ENCODE peak calls at places on chromosomes 6 and 20, in four cellular contexts. One of them, this sample, is unnamed.

GRCh38 chr6:85291326-85291725 is 158.6 kb upstream of the NT5E start:
- DNase-seq in activated B cell treated with CpG ODN at 0.5 μM for 24 hours: no peak
- DNase-seq in fibroblast of mammary gland: no peak
- DNase-seq in transverse colon: no peak
- DNase-seq in this sample: no peak

GRCh38 chr6:33756211-33756954 is 9.7 kb upstream of the IP6K3 start:
- DNase-seq in fibroblast of mammary gland: no peak
- DNase-seq in activated B cell treated with CpG ODN at 0.5 μM for 24 hours: no peak
- DNase-seq in transverse colon: no peak
- DNase-seq in this sample: no peak

GRCh38 chr20:555933-556332 is 12.3 kb upstream of the CSNK2A1 start:
- DNase-seq in fibroblast of mammary gland: no peak
- DNase-seq in transverse colon: peak; percentile 25
- DNase-seq in activated B cell treated with CpG ODN at 0.5 μM for 24 hours: no peak
- DNase-seq in this sample: no peak

GRCh38 chr20:35129647-35130069 is 17.5 kb downstream of the EDEM2 start:
- DNase-seq in fibroblast of mammary gland: peak; percentile 51
- DNase-seq in activated B cell treated with CpG ODN at 0.5 μM for 24 hours: no peak
- DNase-seq in transverse colon: no peak
- DNase-seq in this sample: peak; percentile 32

GRCh38 chr6:89985744-89986493 is 91.7 kb downstream of the GJA10 start:
- DNase-seq in transverse colon: no peak
- DNase-seq in fibroblast of mammary gland: peak; percentile 94
- DNase-seq in activated B cell treated with CpG ODN at 0.5 μM for 24 hours: no peak
- DNase-seq in this sample: peak; percentile 25

GRCh38 chr6:79631800-79632172 is 657 bp downstream of the SH3BGRL2 start:
- DNase-seq in fibroblast of mammary gland: no peak
- DNase-seq in transverse colon: peak; percentile 39
- DNase-seq in activated B cell treated with CpG ODN at 0.5 μM for 24 hours: no peak
- DNase-seq in this sample: no peak

GRCh38 chr6:130029163-130029562 is 10.8 kb downstream of the L3MBTL3 start:
- DNase-seq in fibroblast of mammary gland: no peak
- DNase-seq in transverse colon: no peak
- DNase-seq in activated B cell treated with CpG ODN at 0.5 μM for 24 hours: no peak
- DNase-seq in this sample: no peak

GRCh38 chr20:43870484-43870883 is 44.2 kb upstream of the TOX2 start:
- DNase-seq in fibroblast of mammary gland: peak; percentile 21
- DNase-seq in transverse colon: no peak
- DNase-seq in activated B cell treated with CpG ODN at 0.5 μM for 24 hours: no peak
- DNase-seq in this sample: no peak

GRCh38 chr20:12966468-12967085 is 42.2 kb upstream of the SPTLC3 start:
- DNase-seq in transverse colon: no peak
- DNase-seq in activated B cell treated with CpG ODN at 0.5 μM for 24 hours: no peak
- DNase-seq in fibroblast of mammary gland: peak; percentile 63
- DNase-seq in this sample: no peak

GRCh38 chr6:70376628-70377027 is 36.7 kb upstream of the FAM135A start:
- DNase-seq in activated B cell treated with CpG ODN at 0.5 μM for 24 hours: no peak
- DNase-seq in transverse colon: no peak
- DNase-seq in fibroblast of mammary gland: no peak
- DNase-seq in this sample: no peak

GRCh38 chr6:21604081-21604480 is 10.5 kb downstream of the SOX4 start:
- DNase-seq in transverse colon: no peak
- DNase-seq in activated B cell treated with CpG ODN at 0.5 μM for 24 hours: no peak
- DNase-seq in fibroblast of mammary gland: no peak
- DNase-seq in this sample: no peak

GRCh38 chr6:136647363-136647763 is 97.1 kb upstream of the MAP7 start:
- DNase-seq in transverse colon: no peak
- DNase-seq in activated B cell treated with CpG ODN at 0.5 μM for 24 hours: no peak
- DNase-seq in fibroblast of mammary gland: peak; percentile 93
- DNase-seq in this sample: no peak

GRCh38 chr20:910840-911770 is 5.0 kb downstream of the ANGPT4 start:
- DNase-seq in activated B cell treated with CpG ODN at 0.5 μM for 24 hours: no peak
- DNase-seq in transverse colon: no peak
- DNase-seq in fibroblast of mammary gland: peak; percentile 8
- DNase-seq in this sample: peak; percentile 33

GRCh38 chr20:24870876-24871275 is 78.2 kb upstream of the CST7 start:
- DNase-seq in activated B cell treated with CpG ODN at 0.5 μM for 24 hours: no peak
- DNase-seq in fibroblast of mammary gland: no peak
- DNase-seq in transverse colon: no peak
- DNase-seq in this sample: no peak

GRCh38 chr6:132142768-132143167 is 191.6 kb upstream of the CCN2 start:
- DNase-seq in activated B cell treated with CpG ODN at 0.5 μM for 24 hours: no peak
- DNase-seq in transverse colon: no peak
- DNase-seq in fibroblast of mammary gland: no peak
- DNase-seq in this sample: no peak

GRCh38 chr6:137056121-137056880 is 11.5 kb upstream of the IL20RA start:
- DNase-seq in activated B cell treated with CpG ODN at 0.5 μM for 24 hours: no peak
- DNase-seq in transverse colon: no peak
- DNase-seq in fibroblast of mammary gland: no peak
- DNase-seq in this sample: no peak

GRCh38 chr6:154995241-154996162 is at the start of gene TIAM2:
- DNase-seq in activated B cell treated with CpG ODN at 0.5 μM for 24 hours: peak; percentile 19
- DNase-seq in transverse colon: no peak
- DNase-seq in fibroblast of mammary gland: peak; percentile 22
- DNase-seq in this sample: no peak

GRCh38 chr6:122400121-122400450 is 634 bp downstream of the HSF2 start:
- DNase-seq in fibroblast of mammary gland: peak; percentile 14
- DNase-seq in activated B cell treated with CpG ODN at 0.5 μM for 24 hours: no peak
- DNase-seq in transverse colon: no peak
- DNase-seq in this sample: peak; percentile 7

GRCh38 chr6:158560787-158561246 is 926 bp downstream of the TMEM181 start:
- DNase-seq in fibroblast of mammary gland: no peak
- DNase-seq in activated B cell treated with CpG ODN at 0.5 μM for 24 hours: peak; percentile 21
- DNase-seq in transverse colon: peak; percentile 50
- DNase-seq in this sample: no peak

GRCh38 chr6:117506180-117506835 is 23.8 kb downstream of the DCBLD1 start:
- DNase-seq in activated B cell treated with CpG ODN at 0.5 μM for 24 hours: no peak
- DNase-seq in transverse colon: no peak
- DNase-seq in fibroblast of mammary gland: peak; percentile 31
- DNase-seq in this sample: peak; percentile 25

GRCh38 chr20:8389381-8390368 is 257.6 kb downstream of the PLCB1 start:
- DNase-seq in activated B cell treated with CpG ODN at 0.5 μM for 24 hours: no peak
- DNase-seq in fibroblast of mammary gland: peak; percentile 72
- DNase-seq in transverse colon: no peak
- DNase-seq in this sample: peak; percentile 47

GRCh38 chr6:142187209-142187608 is 40.1 kb downstream of the VTA1 start:
- DNase-seq in activated B cell treated with CpG ODN at 0.5 μM for 24 hours: no peak
- DNase-seq in fibroblast of mammary gland: peak; percentile 71
- DNase-seq in transverse colon: no peak
- DNase-seq in this sample: no peak

GRCh38 chr6:48233063-48233462 is 122.1 kb upstream of the PTCHD4 start:
- DNase-seq in fibroblast of mammary gland: no peak
- DNase-seq in activated B cell treated with CpG ODN at 0.5 μM for 24 hours: no peak
- DNase-seq in transverse colon: no peak
- DNase-seq in this sample: no peak

GRCh38 chr20:3449319-3449718 is 21.5 kb upstream of the ATRN start:
- DNase-seq in fibroblast of mammary gland: no peak
- DNase-seq in activated B cell treated with CpG ODN at 0.5 μM for 24 hours: no peak
- DNase-seq in transverse colon: no peak
- DNase-seq in this sample: no peak

GRCh38 chr6:118651282-118652050 is at the start of gene CEP85L:
- DNase-seq in fibroblast of mammary gland: peak; percentile 80
- DNase-seq in transverse colon: peak; percentile 90
- DNase-seq in activated B cell treated with CpG ODN at 0.5 μM for 24 hours: peak; percentile 85
- DNase-seq in this sample: peak; percentile 79

GRCh38 chr6:118652051-118652699 is 784 bp upstream of the CEP85L start:
- DNase-seq in fibroblast of mammary gland: no peak
- DNase-seq in activated B cell treated with CpG ODN at 0.5 μM for 24 hours: no peak
- DNase-seq in transverse colon: no peak
- DNase-seq in this sample: no peak

GRCh38 chr6:118648866-118649554 is 2.4 kb downstream of the CEP85L start:
- DNase-seq in fibroblast of mammary gland: peak; percentile 47
- DNase-seq in transverse colon: no peak
- DNase-seq in activated B cell treated with CpG ODN at 0.5 μM for 24 hours: no peak
- DNase-seq in this sample: no peak

GRCh38 chr6:118649918-118650499 is 1.4 kb downstream of the CEP85L start:
- DNase-seq in fibroblast of mammary gland: no peak
- DNase-seq in transverse colon: no peak
- DNase-seq in activated B cell treated with CpG ODN at 0.5 μM for 24 hours: no peak
- DNase-seq in this sample: no peak

DNA sequence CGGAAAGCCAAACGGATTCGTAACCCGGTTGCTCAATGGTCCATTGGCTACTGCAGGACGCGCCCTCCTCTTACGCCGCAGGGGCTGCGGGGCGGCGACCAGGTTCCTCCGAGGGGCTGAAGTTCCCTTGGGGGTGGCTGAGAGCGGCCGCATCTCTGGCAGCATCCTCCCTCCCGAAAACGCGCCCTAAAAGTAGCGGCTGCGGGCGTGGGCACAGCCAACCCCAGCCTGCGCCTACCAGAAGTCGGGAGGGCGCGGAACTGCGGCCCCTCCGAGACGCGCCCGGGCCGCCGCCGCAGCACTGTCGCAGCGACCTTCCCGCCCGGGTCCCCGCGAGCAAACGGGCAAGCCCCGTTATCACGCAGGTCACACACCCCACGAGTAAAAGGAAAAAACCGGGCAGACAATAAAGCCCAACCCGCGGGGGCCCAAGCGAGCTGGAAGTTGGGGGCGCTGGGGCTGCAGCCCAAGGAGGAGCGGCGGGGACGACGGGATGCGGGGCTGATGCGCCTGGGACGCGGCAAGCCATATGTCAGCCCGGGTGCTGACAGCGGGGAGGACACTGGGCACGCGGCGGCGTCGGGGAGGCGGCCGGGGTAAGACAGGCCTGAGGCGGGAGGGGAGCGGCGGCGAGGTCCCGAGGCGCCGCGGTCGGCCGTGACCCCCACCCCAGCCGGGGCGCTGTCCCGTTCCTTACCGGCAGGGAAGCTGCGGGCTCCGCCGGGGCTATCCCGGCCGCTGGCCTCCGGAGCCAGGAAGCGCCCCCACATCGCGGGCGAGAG is 700 bp downstream of the CEP85L start:
- DNase-seq in transverse colon: peak; percentile 44
- DNase-seq in activated B cell treated with CpG ODN at 0.5 μM for 24 hours: peak; percentile 55
- DNase-seq in fibroblast of mammary gland: peak; percentile 45
- DNase-seq in this sample: peak; percentile 8
- TF ChIP-seq CTCF in transverse colon: no peak
- TF ChIP-seq CTCF in activated B cell treated with CpG ODN at 0.5 μM for 24 hours: no peak
- TF ChIP-seq CTCF in fibroblast of mammary gland: no peak
- TF ChIP-seq CTCF in this sample: peak; percentile 48

DNA sequence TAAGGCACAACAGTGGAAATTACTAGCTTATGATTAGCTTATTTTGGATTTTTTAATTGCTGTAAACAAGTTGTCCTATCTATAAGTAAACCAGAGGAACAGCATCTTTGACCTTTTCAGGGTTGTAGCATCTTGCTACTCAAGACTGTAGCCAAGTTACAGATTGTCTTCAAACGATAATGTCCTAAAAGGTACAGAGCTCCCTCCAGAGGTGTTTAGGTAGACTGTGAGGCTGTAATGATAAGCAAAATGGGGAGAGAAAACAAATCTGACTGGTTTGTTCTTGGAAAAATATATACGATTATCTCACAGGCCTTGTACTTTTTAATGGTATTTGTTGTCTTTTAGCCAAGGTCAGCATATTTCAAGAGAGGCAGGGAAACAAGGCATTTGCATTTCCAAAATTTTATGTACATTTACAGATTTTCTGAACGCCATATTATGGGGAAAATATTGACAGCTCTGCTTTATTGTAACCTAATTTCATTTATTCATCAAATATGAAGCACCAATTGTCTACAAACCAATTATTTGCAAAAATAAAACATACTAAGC is 273.4 kb downstream of the MEI4 start:
- DNase-seq in activated B cell treated with CpG ODN at 0.5 μM for 24 hours: no peak
- DNase-seq in transverse colon: no peak
- DNase-seq in fibroblast of mammary gland: no peak
- DNase-seq in this sample: no peak
- TF ChIP-seq CTCF in activated B cell treated with CpG ODN at 0.5 μM for 24 hours: no peak
- TF ChIP-seq CTCF in transverse colon: no peak
- TF ChIP-seq CTCF in fibroblast of mammary gland: no peak
- TF ChIP-seq CTCF in this sample: no peak

GRCh38 chr6:110622912-110623578 is 146.6 kb upstream of the SLC22A16 start:
- DNase-seq in fibroblast of mammary gland: no peak
- DNase-seq in transverse colon: no peak
- DNase-seq in activated B cell treated with CpG ODN at 0.5 μM for 24 hours: no peak
- DNase-seq in this sample: no peak

GRCh38 chr6:110620065-110620464 is 143.7 kb upstream of the SLC22A16 start:
- DNase-seq in activated B cell treated with CpG ODN at 0.5 μM for 24 hours: no peak
- DNase-seq in transverse colon: no peak
- DNase-seq in fibroblast of mammary gland: no peak
- DNase-seq in this sample: no peak

GRCh38 chr6:110619275-110619908 is 143.0 kb upstream of the SLC22A16 start:
- DNase-seq in fibroblast of mammary gland: no peak
- DNase-seq in transverse colon: no peak
- DNase-seq in activated B cell treated with CpG ODN at 0.5 μM for 24 hours: no peak
- DNase-seq in this sample: no peak

GRCh38 chr6:110618591-110619267 is 142.3 kb upstream of the SLC22A16 start:
- DNase-seq in transverse colon: no peak
- DNase-seq in fibroblast of mammary gland: peak; percentile 23
- DNase-seq in activated B cell treated with CpG ODN at 0.5 μM for 24 hours: no peak
- DNase-seq in this sample: peak; percentile 21

GRCh38 chr6:110621061-110621460 is 144.6 kb upstream of the SLC22A16 start:
- DNase-seq in transverse colon: no peak
- DNase-seq in activated B cell treated with CpG ODN at 0.5 μM for 24 hours: no peak
- DNase-seq in fibroblast of mammary gland: no peak
- DNase-seq in this sample: no peak
- TF ChIP-seq CTCF in transverse colon: no peak
- TF ChIP-seq CTCF in activated B cell treated with CpG ODN at 0.5 μM for 24 hours: no peak
- TF ChIP-seq CTCF in fibroblast of mammary gland: no peak
- TF ChIP-seq CTCF in this sample: no peak

GRCh38 chr6:13574149-13574570 is 241 bp upstream of the SIRT5 start:
- DNase-seq in transverse colon: peak; percentile 94
- DNase-seq in activated B cell treated with CpG ODN at 0.5 μM for 24 hours: peak; percentile 89
- DNase-seq in fibroblast of mammary gland: peak; percentile 86
- DNase-seq in this sample: peak; percentile 83
- TF ChIP-seq CTCF in transverse colon: peak; percentile 34
- TF ChIP-seq CTCF in activated B cell treated with CpG ODN at 0.5 μM for 24 hours: no peak
- TF ChIP-seq CTCF in fibroblast of mammary gland: peak; percentile 32
- TF ChIP-seq CTCF in this sample: peak; percentile 66

DNA sequence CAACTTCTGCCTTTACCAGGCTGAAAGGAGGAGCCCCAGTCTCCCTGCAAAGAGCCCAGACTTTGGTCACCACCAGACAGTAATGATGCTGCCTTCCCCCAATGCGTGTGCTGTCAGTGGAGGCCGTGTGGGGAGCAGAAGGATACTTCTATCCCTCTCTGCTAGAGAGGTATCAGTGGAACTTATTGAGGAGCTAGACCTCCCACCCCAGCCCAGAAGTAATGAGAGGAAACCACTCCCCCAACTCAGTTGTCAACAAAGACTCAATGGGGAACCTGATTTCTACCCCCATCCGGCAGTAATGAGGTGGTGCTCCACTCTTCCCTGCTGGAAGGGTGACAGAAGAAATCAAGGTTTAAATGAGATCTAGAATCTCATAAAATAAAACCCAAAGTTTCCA is 4.4 kb upstream of the WFDC8 start:
- DNase-seq in fibroblast of mammary gland: no peak
- DNase-seq in transverse colon: no peak
- DNase-seq in activated B cell treated with CpG ODN at 0.5 μM for 24 hours: no peak
- DNase-seq in this sample: no peak
- TF ChIP-seq CTCF in fibroblast of mammary gland: no peak
- TF ChIP-seq CTCF in transverse colon: no peak
- TF ChIP-seq CTCF in activated B cell treated with CpG ODN at 0.5 μM for 24 hours: no peak
- TF ChIP-seq CTCF in this sample: no peak

DNA sequence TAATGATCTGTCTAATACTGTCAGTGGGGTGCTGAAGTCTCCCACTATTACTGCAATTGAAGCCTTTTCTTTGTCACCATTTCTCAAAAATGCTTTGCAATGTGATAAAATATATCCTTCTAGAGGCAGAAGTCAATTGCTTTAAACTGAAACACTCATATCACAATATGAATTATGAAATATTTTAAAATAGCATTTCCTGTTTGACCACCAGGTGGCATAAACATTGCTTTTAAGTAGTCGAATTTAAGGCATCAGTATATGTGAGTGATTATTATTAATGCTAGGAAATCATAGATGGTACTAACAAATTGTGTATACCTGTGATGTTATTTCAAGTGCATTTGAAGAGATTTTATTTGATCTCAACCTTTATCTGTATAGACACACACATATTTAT is 87.5 kb downstream of the MEI4 start:
- DNase-seq in activated B cell treated with CpG ODN at 0.5 μM for 24 hours: no peak
- DNase-seq in fibroblast of mammary gland: peak; percentile 16
- DNase-seq in transverse colon: no peak
- DNase-seq in this sample: peak; percentile 9
- TF ChIP-seq CTCF in activated B cell treated with CpG ODN at 0.5 μM for 24 hours: no peak
- TF ChIP-seq CTCF in fibroblast of mammary gland: peak; percentile 42
- TF ChIP-seq CTCF in transverse colon: peak; percentile 42
- TF ChIP-seq CTCF in this sample: peak; percentile 83

This sample was measured in HFFc6.